ENCODE peak calls at places on chromosomes 7 and 10, in five cellular contexts. One of them, this sample, is unnamed.

GRCh38 chr10:98516352-98516751 is 69.6 kb upstream of the HPS1 start:
- DNase-seq in HCEC 1CT: no peak
- DNase-seq in T-helper 1 cell: no peak
- DNase-seq in HT1080: no peak
- DNase-seq in uterus: no peak
- DNase-seq in this sample: no peak

GRCh38 chr7:87574630-87575029 is 26.1 kb downstream of the ABCB1 start:
- DNase-seq in HCEC 1CT: peak; percentile 64
- DNase-seq in HT1080: peak; percentile 67
- DNase-seq in uterus: no peak
- DNase-seq in T-helper 1 cell: no peak
- DNase-seq in this sample: no peak

GRCh38 chr7:31811650-31812461 is 124.8 kb downstream of the PPP1R17 start:
- DNase-seq in HCEC 1CT: peak; percentile 79
- DNase-seq in HT1080: peak; percentile 36
- DNase-seq in uterus: no peak
- DNase-seq in T-helper 1 cell: no peak
- DNase-seq in this sample: no peak

GRCh38 chr7:90804370-90804769 is 208.2 kb downstream of the CDK14 start:
- DNase-seq in uterus: no peak
- DNase-seq in T-helper 1 cell: no peak
- DNase-seq in HT1080: no peak
- DNase-seq in HCEC 1CT: no peak
- DNase-seq in this sample: no peak

GRCh38 chr7:90216771-90217170 is 5.2 kb downstream of the STEAP2 start:
- DNase-seq in HT1080: no peak
- DNase-seq in HCEC 1CT: no peak
- DNase-seq in T-helper 1 cell: no peak
- DNase-seq in uterus: no peak
- DNase-seq in this sample: no peak

GRCh38 chr10:120508393-120508792 is 51.4 kb downstream of the PLPP4 start:
- DNase-seq in uterus: no peak
- DNase-seq in T-helper 1 cell: no peak
- DNase-seq in HCEC 1CT: no peak
- DNase-seq in HT1080: peak; percentile 97
- DNase-seq in this sample: no peak

GRCh38 chr7:157684596-157685429 is 348.0 kb downstream of the DNAJB6 start:
- DNase-seq in T-helper 1 cell: no peak
- DNase-seq in uterus: no peak
- DNase-seq in HT1080: no peak
- DNase-seq in HCEC 1CT: no peak
- DNase-seq in this sample: no peak

GRCh38 chr10:59470570-59470969 is 108.2 kb upstream of the FAM13C start:
- DNase-seq in HT1080: no peak
- DNase-seq in uterus: no peak
- DNase-seq in HCEC 1CT: no peak
- DNase-seq in T-helper 1 cell: no peak
- DNase-seq in this sample: no peak

GRCh38 chr10:32412499-32412853 is 33.5 kb upstream of the CCDC7 start:
- DNase-seq in HT1080: no peak
- DNase-seq in T-helper 1 cell: no peak
- DNase-seq in HCEC 1CT: peak; percentile 15
- DNase-seq in uterus: no peak
- DNase-seq in this sample: no peak